ENCODE peak calls at places on chromosome 15, in eight cellular contexts. One of them, this sample, is unnamed. For H3K4me1, the result is how much of the 10 kb centered on the place peaks cover.

GRCh38 chr15:72285927-72286516 is 13.7 kb upstream of the PARP6 start:
- DNase-seq in stomach: peak
- DNase-seq in sigmoid colon: no peak
- DNase-seq in ovary: no peak
- DNase-seq in A549: peak
- DNase-seq in suprapubic skin: no peak
- DNase-seq in spleen: no peak
- DNase-seq in thyroid gland: peak
- DNase-seq in this sample: peak

GRCh38 chr15:69666441-69666882 is 213.8 kb downstream of the RPLP1 start:
- DNase-seq in ovary: peak
- DNase-seq in A549: no peak
- DNase-seq in spleen: peak
- DNase-seq in suprapubic skin: no peak
- DNase-seq in stomach: no peak
- DNase-seq in thyroid gland: no peak
- DNase-seq in sigmoid colon: no peak
- DNase-seq in this sample: no peak

GRCh38 chr15:76337047-76337738 is 620 bp downstream of the ISL2 start:
- DNase-seq in stomach: no peak
- DNase-seq in thyroid gland: no peak
- DNase-seq in A549: peak
- DNase-seq in suprapubic skin: no peak
- DNase-seq in spleen: no peak
- DNase-seq in sigmoid colon: no peak
- DNase-seq in ovary: no peak
- DNase-seq in this sample: no peak

GRCh38 chr15:23588268-23588667 is 22.8 kb downstream of the MKRN3 start:
- DNase-seq in thyroid gland: no peak
- DNase-seq in suprapubic skin: no peak
- DNase-seq in spleen: no peak
- DNase-seq in sigmoid colon: no peak
- DNase-seq in ovary: no peak
- DNase-seq in A549: no peak
- DNase-seq in stomach: no peak
- DNase-seq in this sample: no peak

GRCh38 chr15:61083781-61084134 is 145.3 kb downstream of the RORA start:
- DNase-seq in spleen: no peak
- DNase-seq in suprapubic skin: no peak
- DNase-seq in A549: no peak
- DNase-seq in stomach: no peak
- DNase-seq in sigmoid colon: no peak
- DNase-seq in thyroid gland: no peak
- DNase-seq in ovary: no peak
- DNase-seq in this sample: no peak

GRCh38 chr15:86328658-86329057 is 249.0 kb downstream of the AGBL1 start:
- DNase-seq in sigmoid colon: no peak
- DNase-seq in A549: no peak
- DNase-seq in spleen: no peak
- DNase-seq in stomach: no peak
- DNase-seq in thyroid gland: no peak
- DNase-seq in suprapubic skin: no peak
- DNase-seq in ovary: no peak
- DNase-seq in this sample: no peak

GRCh38 chr15:85551221-85551832 is 170.9 kb downstream of the AKAP13 start:
- DNase-seq in ovary: no peak
- DNase-seq in thyroid gland: no peak
- DNase-seq in stomach: no peak
- DNase-seq in sigmoid colon: no peak
- DNase-seq in suprapubic skin: no peak
- DNase-seq in A549: no peak
- DNase-seq in spleen: no peak
- DNase-seq in this sample: no peak

GRCh38 chr15:76073554-76073953 is 13.8 kb downstream of the TMEM266 start:
- DNase-seq in sigmoid colon: no peak
- DNase-seq in A549: no peak
- DNase-seq in ovary: no peak
- DNase-seq in thyroid gland: no peak
- DNase-seq in spleen: no peak
- DNase-seq in suprapubic skin: no peak
- DNase-seq in stomach: no peak
- DNase-seq in this sample: no peak

GRCh38 chr15:84855032-84855645 is 29.3 kb upstream of the SLC28A1 start:
- DNase-seq in stomach: no peak
- DNase-seq in suprapubic skin: no peak
- DNase-seq in spleen: no peak
- DNase-seq in sigmoid colon: peak
- DNase-seq in ovary: no peak
- DNase-seq in thyroid gland: no peak
- DNase-seq in A549: peak
- DNase-seq in this sample: no peak

GRCh38 chr15:38084289-38084688 is 149.8 kb downstream of the TMCO5A start:
- DNase-seq in suprapubic skin: no peak
- DNase-seq in stomach: no peak
- DNase-seq in ovary: no peak
- DNase-seq in spleen: no peak
- DNase-seq in sigmoid colon: no peak
- DNase-seq in A549: no peak
- DNase-seq in thyroid gland: no peak
- DNase-seq in this sample: no peak

GRCh38 chr15:74841761-74842385 is 1.1 kb downstream of the ULK3 start:
- DNase-seq in stomach: no peak
- DNase-seq in A549: no peak
- DNase-seq in suprapubic skin: no peak
- DNase-seq in sigmoid colon: no peak
- DNase-seq in ovary: no peak
- DNase-seq in spleen: no peak
- DNase-seq in thyroid gland: no peak
- DNase-seq in this sample: no peak

GRCh38 chr15:80815076-80815475 is 35.9 kb downstream of the CEMIP start:
- DNase-seq in stomach: no peak
- DNase-seq in A549: no peak
- DNase-seq in sigmoid colon: no peak
- DNase-seq in suprapubic skin: no peak
- DNase-seq in ovary: no peak
- DNase-seq in spleen: no peak
- DNase-seq in thyroid gland: no peak
- DNase-seq in this sample: no peak

GRCh38 chr15:31245135-31245689 is 81.4 kb upstream of the KLF13 start:
- DNase-seq in stomach: no peak
- DNase-seq in A549: no peak
- DNase-seq in thyroid gland: no peak
- DNase-seq in ovary: no peak
- DNase-seq in suprapubic skin: no peak
- DNase-seq in spleen: no peak
- DNase-seq in sigmoid colon: peak
- DNase-seq in this sample: no peak

GRCh38 chr15:41926184-41927056 is 32.6 kb upstream of the SPTBN5 start:
- DNase-seq in sigmoid colon: no peak
- DNase-seq in suprapubic skin: no peak
- DNase-seq in spleen: no peak
- DNase-seq in thyroid gland: no peak
- DNase-seq in ovary: no peak
- DNase-seq in A549: no peak
- DNase-seq in stomach: peak
- DNase-seq in this sample: no peak

GRCh38 chr15:79897380-79897678 is 515 bp upstream of the MTHFS start:
- DNase-seq in thyroid gland: no peak
- DNase-seq in suprapubic skin: no peak
- DNase-seq in stomach: no peak
- DNase-seq in ovary: no peak
- DNase-seq in A549: no peak
- DNase-seq in sigmoid colon: no peak
- DNase-seq in spleen: no peak
- DNase-seq in this sample: no peak

GRCh38 chr15:31455499-31455898 is 128.9 kb downstream of the KLF13 start:
- DNase-seq in suprapubic skin: peak
- DNase-seq in stomach: no peak
- DNase-seq in ovary: no peak
- DNase-seq in sigmoid colon: no peak
- DNase-seq in spleen: no peak
- DNase-seq in A549: no peak
- DNase-seq in thyroid gland: no peak
- DNase-seq in this sample: no peak

GRCh38 chr15:31365655-31366127 is 39.1 kb downstream of the KLF13 start:
- DNase-seq in ovary: peak
- DNase-seq in spleen: peak
- DNase-seq in thyroid gland: peak
- DNase-seq in stomach: peak
- DNase-seq in A549: no peak
- DNase-seq in sigmoid colon: peak
- DNase-seq in suprapubic skin: peak
- DNase-seq in this sample: peak

GRCh38 chr15:79078763-79079395 is 11.7 kb downstream of the RASGRF1 start:
- DNase-seq in spleen: no peak
- DNase-seq in stomach: no peak
- DNase-seq in ovary: no peak
- DNase-seq in sigmoid colon: no peak
- DNase-seq in suprapubic skin: no peak
- DNase-seq in thyroid gland: no peak
- DNase-seq in A549: no peak
- DNase-seq in this sample: no peak

GRCh38 chr15:44296625-44297524 is 8.4 kb downstream of the GOLM2 start:
- DNase-seq in suprapubic skin: peak
- DNase-seq in sigmoid colon: no peak
- DNase-seq in ovary: no peak
- DNase-seq in stomach: no peak
- DNase-seq in spleen: no peak
- DNase-seq in A549: peak
- DNase-seq in thyroid gland: peak
- DNase-seq in this sample: no peak

GRCh38 chr15:94000603-94001002 is 230.8 kb upstream of the MCTP2 start:
- DNase-seq in ovary: no peak
- DNase-seq in stomach: no peak
- DNase-seq in suprapubic skin: no peak
- DNase-seq in A549: no peak
- DNase-seq in thyroid gland: no peak
- DNase-seq in spleen: no peak
- DNase-seq in sigmoid colon: no peak
- DNase-seq in this sample: no peak

GRCh38 chr15:67731112-67731761 is 94.1 kb upstream of the SKOR1 start:
- DNase-seq in ovary: no peak
- DNase-seq in stomach: no peak
- DNase-seq in A549: no peak
- DNase-seq in sigmoid colon: no peak
- DNase-seq in spleen: no peak
- DNase-seq in suprapubic skin: no peak
- DNase-seq in thyroid gland: no peak
- DNase-seq in this sample: no peak

GRCh38 chr15:28243901-28244300 is 78.1 kb downstream of the HERC2 start:
- DNase-seq in sigmoid colon: no peak
- DNase-seq in A549: no peak
- DNase-seq in suprapubic skin: no peak
- DNase-seq in spleen: no peak
- DNase-seq in ovary: no peak
- DNase-seq in thyroid gland: no peak
- DNase-seq in stomach: no peak
- DNase-seq in this sample: no peak
- H3K4me1 ChIP-seq in sigmoid colon: under half
- H3K4me1 ChIP-seq in A549: under half
- H3K4me1 ChIP-seq in suprapubic skin: under half
- H3K4me1 ChIP-seq in spleen: under half
- H3K4me1 ChIP-seq in ovary: under half
- H3K4me1 ChIP-seq in thyroid gland: under half
- H3K4me1 ChIP-seq in stomach: under half
- H3K4me1 ChIP-seq in this sample: under half

GRCh38 chr15:78012643-78013077 is 64.9 kb downstream of the TBC1D2B start:
- DNase-seq in spleen: no peak
- DNase-seq in ovary: peak
- DNase-seq in suprapubic skin: no peak
- DNase-seq in sigmoid colon: no peak
- DNase-seq in A549: peak
- DNase-seq in stomach: peak
- DNase-seq in thyroid gland: no peak
- DNase-seq in this sample: peak
- TF ChIP-seq POLR2A in spleen: no peak
- TF ChIP-seq POLR2A in ovary: no peak
- TF ChIP-seq POLR2A in suprapubic skin: no peak
- TF ChIP-seq POLR2A in sigmoid colon: no peak
- TF ChIP-seq POLR2A in A549: no peak
- TF ChIP-seq POLR2A in stomach: no peak
- TF ChIP-seq POLR2A in thyroid gland: no peak
- TF ChIP-seq POLR2A in this sample: no peak

GRCh38 chr15:52679232-52680040 is at the start of gene ATOSA:
- DNase-seq in stomach: peak
- DNase-seq in thyroid gland: peak
- DNase-seq in ovary: peak
- DNase-seq in sigmoid colon: peak
- DNase-seq in A549: peak
- DNase-seq in suprapubic skin: peak
- DNase-seq in spleen: peak
- DNase-seq in this sample: peak

GRCh38 chr15:52678036-52678467 is 1.1 kb downstream of the ATOSA start:
- DNase-seq in suprapubic skin: no peak
- DNase-seq in spleen: peak
- DNase-seq in A549: peak
- DNase-seq in stomach: peak
- DNase-seq in ovary: peak
- DNase-seq in thyroid gland: peak
- DNase-seq in sigmoid colon: peak
- DNase-seq in this sample: peak

GRCh38 chr15:52680041-52680391 is 828 bp upstream of the ATOSA start:
- DNase-seq in A549: peak
- DNase-seq in stomach: no peak
- DNase-seq in thyroid gland: no peak
- DNase-seq in spleen: no peak
- DNase-seq in ovary: no peak
- DNase-seq in suprapubic skin: no peak
- DNase-seq in sigmoid colon: no peak
- DNase-seq in this sample: no peak

GRCh38 chr15:52677593-52677992 is 1.6 kb downstream of the ATOSA start:
- DNase-seq in spleen: no peak
- DNase-seq in stomach: no peak
- DNase-seq in ovary: no peak
- DNase-seq in sigmoid colon: no peak
- DNase-seq in suprapubic skin: no peak
- DNase-seq in thyroid gland: no peak
- DNase-seq in A549: peak
- DNase-seq in this sample: no peak

GRCh38 chr15:52678468-52679231 is 538 bp downstream of the ATOSA start:
- DNase-seq in spleen: peak
- DNase-seq in sigmoid colon: peak
- DNase-seq in ovary: peak
- DNase-seq in thyroid gland: peak
- DNase-seq in stomach: peak
- DNase-seq in suprapubic skin: peak
- DNase-seq in A549: peak
- DNase-seq in this sample: peak
- TF ChIP-seq CTCF in spleen: no peak
- TF ChIP-seq CTCF in sigmoid colon: no peak
- TF ChIP-seq CTCF in ovary: no peak
- TF ChIP-seq CTCF in thyroid gland: no peak
- TF ChIP-seq CTCF in stomach: no peak
- TF ChIP-seq CTCF in suprapubic skin: no peak
- TF ChIP-seq CTCF in A549: no peak
- TF ChIP-seq CTCF in this sample: no peak

GRCh38 chr15:58467121-58467721 is 35.4 kb downstream of the LIPC start:
- DNase-seq in sigmoid colon: no peak
- DNase-seq in ovary: peak
- DNase-seq in spleen: no peak
- DNase-seq in thyroid gland: peak
- DNase-seq in A549: no peak
- DNase-seq in suprapubic skin: no peak
- DNase-seq in stomach: no peak
- DNase-seq in this sample: no peak
- H3K4me1 ChIP-seq in sigmoid colon: under half
- H3K4me1 ChIP-seq in ovary: under half
- H3K4me1 ChIP-seq in spleen: under half
- H3K4me1 ChIP-seq in thyroid gland: half or more
- H3K4me1 ChIP-seq in A549: half or more
- H3K4me1 ChIP-seq in suprapubic skin: under half
- H3K4me1 ChIP-seq in stomach: under half
- H3K4me1 ChIP-seq in this sample: under half

GRCh38 chr15:24878153-24878552 is 76.6 kb upstream of the SNRPN start:
- DNase-seq in thyroid gland: peak
- DNase-seq in suprapubic skin: no peak
- DNase-seq in ovary: no peak
- DNase-seq in A549: no peak
- DNase-seq in stomach: no peak
- DNase-seq in spleen: no peak
- DNase-seq in sigmoid colon: peak
- DNase-seq in this sample: peak
- TF ChIP-seq POLR2A in thyroid gland: no peak
- TF ChIP-seq POLR2A in suprapubic skin: no peak
- TF ChIP-seq POLR2A in ovary: no peak
- TF ChIP-seq POLR2A in A549: no peak
- TF ChIP-seq POLR2A in stomach: no peak
- TF ChIP-seq POLR2A in spleen: no peak
- TF ChIP-seq POLR2A in sigmoid colon: no peak
- TF ChIP-seq POLR2A in this sample: no peak